ENCODE peak calls at places on chromosomes 11 and 22, in five cellular contexts. E is H1, Z is endothelial cell of umbilical vein, K is fibroblast of lung, A is DND-41. P is an unnamed sample.

GRCh38 chr11:79973701-79974626 is 533.1 kb upstream of the TENM4 start:
- DNase-seq in E (no peak), Z (no peak), K (peak; percentile 19), A (no peak), P (no peak)

GRCh38 chr11:60774726-60775125 is 10.4 kb upstream of the MS4A10 start:
- DNase-seq in E (no peak), Z (no peak), K (no peak), A (no peak), P (no peak)

GRCh38 chr11:70233511-70233919 is 30.4 kb downstream of the FADD start:
- DNase-seq in E (no peak), Z (peak; percentile 79), K (peak; percentile 23), A (no peak), P (no peak)

GRCh38 chr11:34495724-34496377 is 17.7 kb downstream of the ELF5 start:
- DNase-seq in E (no peak), Z (no peak), K (no peak), A (no peak), P (no peak)

GRCh38 chr11:9752091-9752490 is 88.2 kb downstream of the SWAP70 start:
- DNase-seq in E (no peak), Z (no peak), K (peak; percentile 51), A (no peak), P (no peak)

GRCh38 chr11:106421673-106422292 is 344.3 kb downstream of the AASDHPPT start:
- DNase-seq in E (no peak), Z (no peak), K (no peak), A (no peak), P (no peak)

GRCh38 chr11:35064114-35064800 is 74.7 kb upstream of the CD44 start:
- DNase-seq in E (no peak), Z (no peak), K (peak; percentile 21), A (no peak), P (no peak)

GRCh38 chr22:43878079-43878795 is 13.6 kb downstream of the PNPLA5 start:
- DNase-seq in E (no peak), Z (no peak), K (peak; percentile 24), A (no peak), P (no peak)

GRCh38 chr22:40178417-40179409 is 988 bp downstream of the TNRC6B start:
- DNase-seq in E (no peak), Z (peak; percentile 71), K (peak; percentile 48), A (peak; percentile 69), P (peak; percentile 52)

GRCh38 chr11:113174862-113175261 is 139.5 kb upstream of the TTC12 start:
- DNase-seq in E (no peak), Z (no peak), K (no peak), A (no peak), P (peak; percentile 86)

GRCh38 chr22:24402460-24403192 is 24.8 kb upstream of the ADORA2A start:
- DNase-seq in E (no peak), Z (peak; percentile 97), K (peak; percentile 86), A (no peak), P (no peak)

GRCh38 chr22:23067023-23067650 is 3.2 kb upstream of the GNAZ start:
- DNase-seq in E (peak; percentile 36), Z (no peak), K (no peak), A (no peak), P (no peak)

GRCh38 chr11:1574256-1575242 is 2.5 kb upstream of the DUSP8 start:
- DNase-seq in E (peak; percentile 85), Z (peak; percentile 40), K (peak; percentile 49), A (peak; percentile 46), P (no peak)

GRCh38 chr11:28459912-28460311 is 351.7 kb downstream of the METTL15 start:
- DNase-seq in E (no peak), Z (no peak), K (no peak), A (no peak), P (no peak)

GRCh38 chr22:43533656-43534428 is 122.0 kb downstream of the MPPED1 start:
- DNase-seq in E (no peak), Z (no peak), K (no peak), A (no peak), P (no peak)

GRCh38 chr11:65003282-65003681 is 6.5 kb upstream of the BATF2 start:
- DNase-seq in E (no peak), Z (no peak), K (peak; percentile 34), A (peak; percentile 32), P (no peak)

GRCh38 chr11:65444314-65445051 is 21.9 kb downstream of the NEAT1 start:
- DNase-seq in E (no peak), Z (peak; percentile 42), K (peak; percentile 33), A (no peak), P (no peak)

GRCh38 chr22:47452184-47452583 is 689.7 kb downstream of the TBC1D22A start:
- DNase-seq in E (no peak), Z (no peak), K (no peak), A (peak; percentile 21), P (no peak)

GRCh38 chr22:28570697-28571373 is 108.8 kb downstream of the TTC28 start:
- DNase-seq in E (no peak), Z (peak; percentile 39), K (peak; percentile 46), A (no peak), P (no peak)

GRCh38 chr11:19428206-19429001 is 187.7 kb upstream of the E2F8 start:
- DNase-seq in E (no peak), Z (peak; percentile 50), K (no peak), A (no peak), P (no peak)

GRCh38 chr11:44564653-44565007 is 833 bp upstream of the CD82 start:
- DNase-seq in E (no peak), Z (no peak), K (peak; percentile 84), A (no peak), P (peak; percentile 39)

GRCh38 chr11:83865636-83866461 is 579.7 kb upstream of the CCDC90B start:
- DNase-seq in E (no peak), Z (no peak), K (peak; percentile 23), A (no peak), P (no peak)

GRCh38 chr22:46078241-46079092 is 71.9 kb upstream of the PPARA start:
- DNase-seq in E (no peak), Z (no peak), K (peak; percentile 62), A (no peak), P (no peak)

GRCh38 chr11:28144808-28145207 is 36.6 kb downstream of the METTL15 start:
- DNase-seq in E (no peak), Z (no peak), K (peak; percentile 21), A (no peak), P (no peak)

GRCh38 chr22:38098410-38099249 is 11.9 kb downstream of the BAIAP2L2 start:
- DNase-seq in E (no peak), Z (peak; percentile 60), K (peak; percentile 37), A (no peak), P (no peak)

GRCh38 chr22:38097557-38098409 is 12.7 kb downstream of the BAIAP2L2 start:
- DNase-seq in E (peak; percentile 91), Z (peak; percentile 12), K (peak; percentile 29), A (no peak), P (no peak)

DNA sequence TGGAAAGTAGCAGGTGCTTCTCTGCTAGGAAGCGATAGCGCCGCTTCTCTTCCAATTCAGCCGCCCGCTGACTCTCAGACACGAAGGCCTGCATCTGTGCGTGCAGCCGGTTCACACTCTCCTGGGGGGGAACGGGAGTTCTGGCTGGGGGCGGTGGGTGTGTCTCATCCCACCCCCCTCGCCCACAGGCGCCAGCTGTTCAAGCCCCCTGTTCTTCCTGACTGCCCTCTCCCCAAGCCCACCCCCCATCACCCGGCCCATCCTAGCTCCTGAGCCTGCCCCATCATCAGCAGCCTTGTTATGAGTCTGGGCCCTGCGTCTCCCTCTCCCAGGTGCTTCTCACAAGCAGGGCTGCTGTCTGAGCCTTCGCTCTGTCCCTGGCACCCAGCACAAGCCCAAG is 13.1 kb upstream of the SLC16A8 start:
- DNase-seq in E (no peak), Z (no peak), K (no peak), A (no peak), P (no peak)
- H3K9ac ChIP-seq in E (no peak overlapping the region), Z (no peak overlapping the region), K (no peak overlapping the region), A (no peak overlapping the region), P (no peak overlapping the region)

GRCh38 chr22:35970601-35971417 is 57.8 kb downstream of the RBFOX2 start:
- DNase-seq in E (no peak), Z (no peak), K (no peak), A (no peak), P (no peak)
- H3K9ac ChIP-seq in E (no peak overlapping the region), Z (no peak overlapping the region), K (no peak overlapping the region), A (no peak overlapping the region), P (peak overlapping the region; percentile 54)

GRCh38 chr11:130246719-130247118 is 68.0 kb downstream of the ZBTB44 start:
- DNase-seq in E (no peak), Z (no peak), K (peak; percentile 51), A (no peak), P (no peak)

GRCh38 chr11:130246270-130246669 is 68.4 kb downstream of the ZBTB44 start:
- DNase-seq in E (no peak), Z (no peak), K (no peak), A (no peak), P (no peak)

GRCh38 chr11:130241697-130242096 is 73.0 kb downstream of the ZBTB44 start:
- DNase-seq in E (no peak), Z (no peak), K (no peak), A (no peak), P (no peak)

GRCh38 chr11:130244851-130245250 is 69.9 kb downstream of the ZBTB44 start:
- DNase-seq in E (no peak), Z (no peak), K (no peak), A (no peak), P (no peak)

DNA sequence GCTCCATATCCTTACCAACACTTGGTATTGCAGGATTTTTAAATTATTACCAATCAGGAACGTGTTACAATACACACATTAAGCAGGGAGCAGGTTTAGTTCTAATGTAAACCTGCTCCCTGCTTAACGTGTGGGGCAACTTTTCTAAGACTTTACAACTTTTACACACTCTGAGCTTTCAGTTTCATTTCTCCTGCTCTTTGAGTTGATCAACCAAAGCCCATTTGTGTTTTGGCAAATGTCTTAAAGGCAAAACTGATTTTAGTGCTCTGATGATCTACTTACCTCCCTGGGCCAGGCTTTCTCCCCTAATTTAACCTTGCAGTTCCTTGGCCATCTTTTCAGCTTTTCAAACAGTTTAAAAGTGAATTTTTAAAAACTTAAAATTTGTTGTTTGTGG is 70.9 kb downstream of the ZBTB44 start:
- DNase-seq in E (no peak), Z (no peak), K (no peak), A (no peak), P (no peak)
- H3K9ac ChIP-seq in E (no peak overlapping the region), Z (no peak overlapping the region), K (no peak overlapping the region), A (no peak overlapping the region), P (no peak overlapping the region)

GRCh38 chr11:76577921-76578654 is 92.5 kb downstream of the LRRC32 start:
- DNase-seq in E (no peak), Z (no peak), K (no peak), A (no peak), P (peak; percentile 48)

GRCh38 chr11:76579047-76579751 is 91.3 kb downstream of the LRRC32 start:
- DNase-seq in E (peak; percentile 72), Z (peak; percentile 97), K (peak; percentile 51), A (no peak), P (no peak)

GRCh38 chr11:76577199-76577920 is 93.2 kb downstream of the LRRC32 start:
- DNase-seq in E (no peak), Z (peak; percentile 71), K (peak; percentile 69), A (no peak), P (no peak)

GRCh38 chr11:76578655-76579046 is 91.9 kb downstream of the LRRC32 start:
- DNase-seq in E (no peak), Z (peak; percentile 89), K (no peak), A (no peak), P (peak; percentile 42)

DNA sequence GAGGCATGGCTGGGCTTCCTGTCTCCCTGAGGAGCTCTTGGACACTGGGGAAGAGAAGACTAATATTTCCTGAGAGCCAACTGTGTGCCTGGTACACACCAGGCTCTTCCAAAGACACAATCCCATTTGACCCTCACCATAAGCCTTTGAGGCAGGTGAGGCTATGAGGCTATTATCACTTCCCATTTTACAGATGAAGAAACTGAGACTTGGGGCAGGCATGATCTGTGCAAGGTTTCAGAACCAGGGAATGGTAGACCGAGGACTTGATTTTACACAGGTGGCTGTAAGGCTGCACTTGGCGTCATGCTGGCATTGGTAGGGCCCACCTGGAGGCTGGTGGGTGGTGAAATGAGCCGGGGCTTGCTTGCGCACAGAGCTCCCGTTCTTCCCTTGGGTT is 90.8 kb downstream of the LRRC32 start:
- DNase-seq in E (no peak), Z (no peak), K (no peak), A (no peak), P (no peak)
- H3K9ac ChIP-seq in E (no peak overlapping the region), Z (peak overlapping the region; percentile 68), K (no peak overlapping the region), A (no peak overlapping the region), P (no peak overlapping the region)

P was measured in SK-N-MC.